ENCODE peak calls at places on chromosomes 11 and 22, in ten cellular contexts. One of them, this sample, is unnamed.

GRCh38 chr22:20125201-20126174 is 6.1 kb upstream of the ZDHHC8 start:
- DNase-seq in pancreas: peak; percentile 68
- DNase-seq in adrenal gland: peak; percentile 69
- DNase-seq in A549: no peak
- DNase-seq in psoas muscle: no peak
- DNase-seq in GM23248: no peak
- DNase-seq in neuronal stem cell: no peak
- DNase-seq in upper lobe of right lung: no peak
- DNase-seq in PC-3: no peak
- DNase-seq in IMR-90: no peak
- DNase-seq in this sample: no peak

GRCh38 chr22:42645938-42646568 is 3.1 kb downstream of the CYB5R3 start:
- DNase-seq in pancreas: peak; percentile 79
- DNase-seq in adrenal gland: no peak
- DNase-seq in A549: no peak
- DNase-seq in psoas muscle: no peak
- DNase-seq in GM23248: peak; percentile 31
- DNase-seq in neuronal stem cell: no peak
- DNase-seq in upper lobe of right lung: no peak
- DNase-seq in PC-3: no peak
- DNase-seq in IMR-90: no peak
- DNase-seq in this sample: no peak

GRCh38 chr22:48758905-48759875 is 1068.5 kb downstream of the BRD1 start:
- DNase-seq in pancreas: no peak
- DNase-seq in adrenal gland: peak; percentile 2
- DNase-seq in A549: no peak
- DNase-seq in psoas muscle: no peak
- DNase-seq in GM23248: no peak
- DNase-seq in neuronal stem cell: no peak
- DNase-seq in upper lobe of right lung: no peak
- DNase-seq in PC-3: no peak
- DNase-seq in IMR-90: no peak
- DNase-seq in this sample: no peak

GRCh38 chr11:65448418-65449196 is 26.0 kb downstream of the NEAT1 start:
- DNase-seq in pancreas: no peak
- DNase-seq in adrenal gland: peak; percentile 40
- DNase-seq in A549: peak; percentile 64
- DNase-seq in psoas muscle: peak; percentile 78
- DNase-seq in GM23248: peak; percentile 77
- DNase-seq in neuronal stem cell: no peak
- DNase-seq in upper lobe of right lung: no peak
- DNase-seq in PC-3: peak; percentile 2
- DNase-seq in IMR-90: peak; percentile 64
- DNase-seq in this sample: no peak

GRCh38 chr11:59559886-59560285 is 48.5 kb downstream of the OR4D9 start:
- DNase-seq in pancreas: no peak
- DNase-seq in adrenal gland: no peak
- DNase-seq in A549: no peak
- DNase-seq in psoas muscle: no peak
- DNase-seq in GM23248: no peak
- DNase-seq in neuronal stem cell: no peak
- DNase-seq in upper lobe of right lung: no peak
- DNase-seq in PC-3: no peak
- DNase-seq in IMR-90: no peak
- DNase-seq in this sample: peak; percentile 20

GRCh38 chr11:93359396-93359795 is 28.9 kb downstream of the DEUP1 start:
- DNase-seq in pancreas: no peak
- DNase-seq in adrenal gland: no peak
- DNase-seq in A549: no peak
- DNase-seq in psoas muscle: no peak
- DNase-seq in GM23248: no peak
- DNase-seq in neuronal stem cell: no peak
- DNase-seq in upper lobe of right lung: no peak
- DNase-seq in PC-3: peak; percentile 18
- DNase-seq in IMR-90: no peak
- DNase-seq in this sample: no peak

GRCh38 chr11:64755681-64756361 is 4.0 kb downstream of the PYGM start:
- DNase-seq in pancreas: no peak
- DNase-seq in adrenal gland: no peak
- DNase-seq in A549: no peak
- DNase-seq in psoas muscle: peak; percentile 58
- DNase-seq in GM23248: no peak
- DNase-seq in neuronal stem cell: no peak
- DNase-seq in upper lobe of right lung: peak; percentile 56
- DNase-seq in PC-3: no peak
- DNase-seq in IMR-90: no peak
- DNase-seq in this sample: no peak

GRCh38 chr11:6354651-6355485 is 34.6 kb upstream of the CAVIN3 start:
- DNase-seq in pancreas: no peak
- DNase-seq in adrenal gland: no peak
- DNase-seq in A549: no peak
- DNase-seq in psoas muscle: no peak
- DNase-seq in GM23248: no peak
- DNase-seq in neuronal stem cell: no peak
- DNase-seq in upper lobe of right lung: no peak
- DNase-seq in PC-3: no peak
- DNase-seq in IMR-90: no peak
- DNase-seq in this sample: no peak

DNA sequence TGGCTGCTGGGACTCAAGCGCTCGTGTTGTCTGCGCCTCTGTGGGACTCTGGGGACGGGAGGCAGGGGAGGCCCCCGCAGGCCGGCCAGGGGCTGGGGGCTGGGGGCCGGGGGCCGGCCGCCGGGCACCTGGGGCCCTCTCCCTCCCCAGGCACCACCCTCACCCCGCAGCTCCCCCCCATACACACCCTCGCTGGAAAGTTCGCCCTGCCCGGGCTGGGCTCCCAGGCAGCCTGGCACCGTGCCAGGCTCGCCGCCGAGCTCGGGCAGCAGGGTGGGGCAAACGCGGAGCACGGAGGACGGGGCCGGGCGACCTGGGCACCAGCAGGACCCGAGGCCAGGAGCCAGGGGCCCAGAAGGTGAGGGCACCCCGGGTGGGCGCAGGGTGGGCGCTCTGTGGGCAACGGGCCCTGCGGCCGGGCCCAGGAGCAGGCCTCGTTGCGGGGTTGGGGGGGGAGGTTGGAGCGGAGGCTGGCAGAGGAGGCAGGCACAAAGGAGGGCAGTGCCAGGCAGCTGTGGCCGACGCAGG is 76.7 kb upstream of the WNT7B start:
- DNase-seq in pancreas: peak; percentile 92
- DNase-seq in adrenal gland: peak; percentile 84
- DNase-seq in A549: no peak
- DNase-seq in psoas muscle: peak; percentile 92
- DNase-seq in GM23248: peak; percentile 87
- DNase-seq in neuronal stem cell: no peak
- DNase-seq in upper lobe of right lung: peak; percentile 92
- DNase-seq in PC-3: peak; percentile 79
- DNase-seq in IMR-90: peak; percentile 38
- DNase-seq in this sample: peak; percentile 35
- H3K4me3 ChIP-seq in pancreas: peak overlapping the region; percentile 71
- H3K4me3 ChIP-seq in adrenal gland: peak overlapping the region; percentile 25
- H3K4me3 ChIP-seq in A549: peak overlapping the region; percentile 61
- H3K4me3 ChIP-seq in psoas muscle: peak overlapping the region; percentile 86
- H3K4me3 ChIP-seq in GM23248: peak overlapping the region; percentile 77
- H3K4me3 ChIP-seq in neuronal stem cell: no peak overlapping the region
- H3K4me3 ChIP-seq in upper lobe of right lung: peak overlapping the region; percentile 81
- H3K4me3 ChIP-seq in PC-3: peak overlapping the region; percentile 69
- H3K4me3 ChIP-seq in IMR-90: peak overlapping the region; percentile 77
- H3K4me3 ChIP-seq in this sample: peak overlapping the region; percentile 44

GRCh38 chr11:114215428-114215827 is 80.8 kb upstream of the NNMT start:
- DNase-seq in pancreas: no peak
- DNase-seq in adrenal gland: no peak
- DNase-seq in A549: no peak
- DNase-seq in psoas muscle: no peak
- DNase-seq in GM23248: no peak
- DNase-seq in neuronal stem cell: no peak
- DNase-seq in upper lobe of right lung: no peak
- DNase-seq in PC-3: no peak
- DNase-seq in IMR-90: no peak
- DNase-seq in this sample: no peak

GRCh38 chr11:114219559-114220349 is 76.4 kb upstream of the NNMT start:
- DNase-seq in pancreas: no peak
- DNase-seq in adrenal gland: peak; percentile 52
- DNase-seq in A549: no peak
- DNase-seq in psoas muscle: no peak
- DNase-seq in GM23248: peak; percentile 49
- DNase-seq in neuronal stem cell: peak; percentile 64
- DNase-seq in upper lobe of right lung: no peak
- DNase-seq in PC-3: no peak
- DNase-seq in IMR-90: peak; percentile 11
- DNase-seq in this sample: no peak

GRCh38 chr11:114216804-114217195 is 79.4 kb upstream of the NNMT start:
- DNase-seq in pancreas: no peak
- DNase-seq in adrenal gland: no peak
- DNase-seq in A549: no peak
- DNase-seq in psoas muscle: no peak
- DNase-seq in GM23248: no peak
- DNase-seq in neuronal stem cell: no peak
- DNase-seq in upper lobe of right lung: no peak
- DNase-seq in PC-3: no peak
- DNase-seq in IMR-90: no peak
- DNase-seq in this sample: no peak

GRCh38 chr11:114215871-114216803 is 80.1 kb upstream of the NNMT start:
- DNase-seq in pancreas: no peak
- DNase-seq in adrenal gland: no peak
- DNase-seq in A549: no peak
- DNase-seq in psoas muscle: no peak
- DNase-seq in GM23248: no peak
- DNase-seq in neuronal stem cell: no peak
- DNase-seq in upper lobe of right lung: no peak
- DNase-seq in PC-3: no peak
- DNase-seq in IMR-90: no peak
- DNase-seq in this sample: no peak

DNA sequence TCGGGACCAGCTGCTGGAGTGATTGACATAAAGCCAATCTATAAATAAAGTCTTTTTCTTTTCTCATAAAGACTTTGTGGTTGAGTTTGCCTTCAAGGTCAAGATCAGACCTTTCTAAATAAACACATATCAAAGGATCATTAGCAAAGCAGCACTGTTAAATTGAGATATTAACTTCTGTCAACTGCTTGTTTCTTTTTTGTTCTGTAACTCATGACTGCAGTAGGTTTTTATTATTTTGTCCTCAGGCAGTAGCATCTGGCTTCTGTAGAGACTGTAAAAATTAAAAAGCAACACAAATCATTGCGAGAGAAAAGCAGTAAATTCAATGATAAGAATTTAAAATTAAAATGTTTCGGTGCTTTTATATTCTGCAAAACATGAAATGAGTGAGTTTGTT is 77.7 kb upstream of the NNMT start:
- DNase-seq in pancreas: no peak
- DNase-seq in adrenal gland: no peak
- DNase-seq in A549: no peak
- DNase-seq in psoas muscle: no peak
- DNase-seq in GM23248: no peak
- DNase-seq in neuronal stem cell: no peak
- DNase-seq in upper lobe of right lung: no peak
- DNase-seq in PC-3: no peak
- DNase-seq in IMR-90: no peak
- DNase-seq in this sample: no peak
- H3K4me1 ChIP-seq in pancreas: peaks cover 25% of the 10 kb centered on the region
- H3K4me1 ChIP-seq in adrenal gland: peaks cover 61% of the 10 kb centered on the region
- H3K4me1 ChIP-seq in A549: no peaks in the 10 kb centered on the region
- H3K4me1 ChIP-seq in psoas muscle: peaks cover 92% of the 10 kb centered on the region
- H3K4me1 ChIP-seq in GM23248: no peaks in the 10 kb centered on the region
- H3K4me1 ChIP-seq in neuronal stem cell: peaks cover 36% of the 10 kb centered on the region
- H3K4me1 ChIP-seq in upper lobe of right lung: peaks cover 47% of the 10 kb centered on the region
- H3K4me1 ChIP-seq in PC-3: no peaks in the 10 kb centered on the region
- H3K4me1 ChIP-seq in IMR-90: no peaks in the 10 kb centered on the region
- H3K4me1 ChIP-seq in this sample: no peaks in the 10 kb centered on the region

GRCh38 chr11:35126000-35126878 is 12.7 kb upstream of the CD44 start:
- DNase-seq in pancreas: no peak
- DNase-seq in adrenal gland: no peak
- DNase-seq in A549: no peak
- DNase-seq in psoas muscle: no peak
- DNase-seq in GM23248: peak; percentile 7
- DNase-seq in neuronal stem cell: no peak
- DNase-seq in upper lobe of right lung: no peak
- DNase-seq in PC-3: no peak
- DNase-seq in IMR-90: no peak
- DNase-seq in this sample: no peak
- H3K9me3 ChIP-seq in pancreas: no peaks in the 10 kb centered on the region
- H3K9me3 ChIP-seq in adrenal gland: no peaks in the 10 kb centered on the region
- H3K9me3 ChIP-seq in A549: no peaks in the 10 kb centered on the region
- H3K9me3 ChIP-seq in psoas muscle: no peaks in the 10 kb centered on the region
- H3K9me3 ChIP-seq in GM23248: no peaks in the 10 kb centered on the region
- H3K9me3 ChIP-seq in neuronal stem cell: no peaks in the 10 kb centered on the region
- H3K9me3 ChIP-seq in upper lobe of right lung: no peaks in the 10 kb centered on the region
- H3K9me3 ChIP-seq in PC-3: no peaks in the 10 kb centered on the region
- H3K9me3 ChIP-seq in IMR-90: no peaks in the 10 kb centered on the region
- H3K9me3 ChIP-seq in this sample: no peaks in the 10 kb centered on the region

DNA sequence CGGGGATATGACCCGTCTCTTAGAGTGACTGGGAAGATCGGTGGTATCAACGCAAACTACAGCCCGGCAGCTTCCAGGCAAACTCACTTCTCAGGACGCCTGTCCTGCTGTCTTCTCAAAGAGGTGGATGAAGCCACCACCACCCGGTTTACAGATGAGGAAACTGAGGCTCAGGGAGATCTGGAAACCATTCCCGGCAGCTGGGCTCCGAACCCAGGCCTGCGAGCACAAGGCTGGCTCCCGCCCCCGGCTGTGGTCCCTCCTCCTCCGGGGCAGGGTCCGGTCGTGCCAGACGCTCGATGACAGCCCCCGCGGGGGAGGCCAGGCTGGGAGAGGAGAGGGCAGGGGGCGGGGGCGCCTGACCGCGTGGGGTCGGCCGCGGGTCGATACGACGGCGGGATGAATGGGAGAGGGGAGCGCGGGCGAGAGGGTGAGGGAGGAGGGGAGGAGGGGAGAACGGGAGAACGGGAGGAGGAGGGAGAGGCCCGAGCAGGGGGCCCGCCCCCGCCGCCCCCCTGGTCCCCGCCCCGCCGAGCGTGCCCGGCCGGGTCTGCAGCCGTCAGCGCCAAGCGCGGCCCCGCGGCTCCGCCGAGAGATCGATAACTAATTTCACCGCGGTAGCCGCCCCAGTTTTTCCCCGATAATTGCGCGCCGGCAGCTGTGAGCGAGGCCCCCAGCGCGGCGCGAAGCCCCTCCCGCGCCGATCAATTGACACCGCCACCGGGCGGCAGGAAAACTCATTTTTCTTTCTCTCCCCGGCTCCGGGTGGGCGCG is 14.0 kb downstream of the IGLL1 start:
- DNase-seq in pancreas: peak; percentile 80
- DNase-seq in adrenal gland: no peak
- DNase-seq in A549: no peak
- DNase-seq in psoas muscle: peak; percentile 43
- DNase-seq in GM23248: no peak
- DNase-seq in neuronal stem cell: peak; percentile 55
- DNase-seq in upper lobe of right lung: no peak
- DNase-seq in PC-3: no peak
- DNase-seq in IMR-90: no peak
- DNase-seq in this sample: peak; percentile 69
- H3K4me3 ChIP-seq in pancreas: peak overlapping the region; percentile 47
- H3K4me3 ChIP-seq in adrenal gland: no peak overlapping the region
- H3K4me3 ChIP-seq in A549: peak overlapping the region; percentile 37
- H3K4me3 ChIP-seq in psoas muscle: peak overlapping the region; percentile 55
- H3K4me3 ChIP-seq in GM23248: no peak overlapping the region
- H3K4me3 ChIP-seq in neuronal stem cell: peak overlapping the region; percentile 78
- H3K4me3 ChIP-seq in upper lobe of right lung: peak overlapping the region; percentile 39
- H3K4me3 ChIP-seq in PC-3: no peak overlapping the region
- H3K4me3 ChIP-seq in IMR-90: no peak overlapping the region
- H3K4me3 ChIP-seq in this sample: peak overlapping the region; percentile 38

This sample was measured in HAP-1.